ENCODE peak calls at places on chromosomes 5 and 9, in nine cellular contexts. One of them, this sample, is unnamed.

GRCh38 chr5:171264842-171265241 is 44.2 kb upstream of the TLX3 start:
- DNase-seq in esophagus squamous epithelium: no peak
- DNase-seq in transverse colon: no peak
- DNase-seq in heart right ventricle: no peak
- DNase-seq in Panc1: no peak
- DNase-seq in adrenal gland: no peak
- DNase-seq in A549: no peak
- DNase-seq in PC-9: no peak
- DNase-seq in thoracic aorta: no peak
- DNase-seq in this sample: no peak

GRCh38 chr9:135602789-135603481 is 36.4 kb downstream of the GLT6D1 start:
- DNase-seq in esophagus squamous epithelium: no peak
- DNase-seq in adrenal gland: peak; percentile 44
- DNase-seq in PC-9: no peak
- DNase-seq in transverse colon: peak; percentile 47
- DNase-seq in thoracic aorta: no peak
- DNase-seq in Panc1: peak; percentile 45
- DNase-seq in heart right ventricle: no peak
- DNase-seq in A549: peak; percentile 34
- DNase-seq in this sample: peak; percentile 55

GRCh38 chr9:80995759-80996158 is 693.6 kb downstream of the TLE1 start:
- DNase-seq in esophagus squamous epithelium: no peak
- DNase-seq in PC-9: no peak
- DNase-seq in heart right ventricle: no peak
- DNase-seq in Panc1: no peak
- DNase-seq in transverse colon: no peak
- DNase-seq in thoracic aorta: no peak
- DNase-seq in A549: peak; percentile 2
- DNase-seq in adrenal gland: no peak
- DNase-seq in this sample: no peak

GRCh38 chr5:150345716-150346115 is 11.8 kb upstream of the TCOF1 start:
- DNase-seq in transverse colon: no peak
- DNase-seq in esophagus squamous epithelium: no peak
- DNase-seq in PC-9: no peak
- DNase-seq in adrenal gland: no peak
- DNase-seq in Panc1: no peak
- DNase-seq in A549: no peak
- DNase-seq in heart right ventricle: no peak
- DNase-seq in thoracic aorta: no peak
- DNase-seq in this sample: no peak

GRCh38 chr5:84635235-84636055 is 250.8 kb upstream of the EDIL3 start:
- DNase-seq in A549: no peak
- DNase-seq in transverse colon: no peak
- DNase-seq in esophagus squamous epithelium: no peak
- DNase-seq in Panc1: no peak
- DNase-seq in PC-9: no peak
- DNase-seq in adrenal gland: no peak
- DNase-seq in thoracic aorta: no peak
- DNase-seq in heart right ventricle: no peak
- DNase-seq in this sample: no peak

GRCh38 chr5:67969631-67970030 is 245.9 kb upstream of the PIK3R1 start:
- DNase-seq in transverse colon: no peak
- DNase-seq in thoracic aorta: no peak
- DNase-seq in adrenal gland: no peak
- DNase-seq in Panc1: no peak
- DNase-seq in esophagus squamous epithelium: no peak
- DNase-seq in heart right ventricle: no peak
- DNase-seq in A549: no peak
- DNase-seq in PC-9: peak; percentile 51
- DNase-seq in this sample: no peak

GRCh38 chr5:27241564-27242257 is 203.3 kb upstream of the CDH9 start:
- DNase-seq in transverse colon: no peak
- DNase-seq in PC-9: peak; percentile 78
- DNase-seq in thoracic aorta: no peak
- DNase-seq in Panc1: peak; percentile 68
- DNase-seq in heart right ventricle: no peak
- DNase-seq in esophagus squamous epithelium: no peak
- DNase-seq in A549: peak; percentile 59
- DNase-seq in adrenal gland: no peak
- DNase-seq in this sample: no peak

GRCh38 chr9:80061940-80062339 is 490.2 kb downstream of the TLE4 start:
- DNase-seq in adrenal gland: peak; percentile 33
- DNase-seq in A549: peak; percentile 4
- DNase-seq in PC-9: no peak
- DNase-seq in esophagus squamous epithelium: no peak
- DNase-seq in transverse colon: no peak
- DNase-seq in Panc1: no peak
- DNase-seq in thoracic aorta: peak; percentile 16
- DNase-seq in heart right ventricle: no peak
- DNase-seq in this sample: no peak

GRCh38 chr9:130810609-130811136 is 24.4 kb upstream of the ABL1 start:
- DNase-seq in adrenal gland: no peak
- DNase-seq in heart right ventricle: no peak
- DNase-seq in transverse colon: no peak
- DNase-seq in esophagus squamous epithelium: no peak
- DNase-seq in PC-9: no peak
- DNase-seq in Panc1: no peak
- DNase-seq in thoracic aorta: no peak
- DNase-seq in A549: no peak
- DNase-seq in this sample: no peak

GRCh38 chr9:38109601-38110000 is 40.6 kb upstream of the SHB start:
- DNase-seq in PC-9: no peak
- DNase-seq in heart right ventricle: no peak
- DNase-seq in Panc1: no peak
- DNase-seq in A549: no peak
- DNase-seq in transverse colon: no peak
- DNase-seq in thoracic aorta: no peak
- DNase-seq in adrenal gland: no peak
- DNase-seq in esophagus squamous epithelium: no peak
- DNase-seq in this sample: peak; percentile 53

GRCh38 chr5:157286761-157287211 is 20.9 kb downstream of the CYFIP2 start:
- DNase-seq in A549: no peak
- DNase-seq in PC-9: no peak
- DNase-seq in esophagus squamous epithelium: no peak
- DNase-seq in thoracic aorta: no peak
- DNase-seq in transverse colon: no peak
- DNase-seq in adrenal gland: peak; percentile 32
- DNase-seq in heart right ventricle: peak; percentile 52
- DNase-seq in Panc1: no peak
- DNase-seq in this sample: no peak

GRCh38 chr5:61308699-61309098 is 23.4 kb upstream of the ZSWIM6 start:
- DNase-seq in heart right ventricle: no peak
- DNase-seq in adrenal gland: no peak
- DNase-seq in transverse colon: no peak
- DNase-seq in esophagus squamous epithelium: no peak
- DNase-seq in A549: no peak
- DNase-seq in PC-9: peak; percentile 31
- DNase-seq in Panc1: no peak
- DNase-seq in thoracic aorta: no peak
- DNase-seq in this sample: no peak

GRCh38 chr5:146130440-146131045 is 25.2 kb upstream of the PLAC8L1 start:
- DNase-seq in transverse colon: no peak
- DNase-seq in adrenal gland: no peak
- DNase-seq in heart right ventricle: no peak
- DNase-seq in PC-9: no peak
- DNase-seq in esophagus squamous epithelium: no peak
- DNase-seq in A549: peak; percentile 23
- DNase-seq in Panc1: peak; percentile 4
- DNase-seq in thoracic aorta: no peak
- DNase-seq in this sample: no peak

GRCh38 chr5:161411156-161411555 is 135.4 kb downstream of the GABRB2 start:
- DNase-seq in PC-9: no peak
- DNase-seq in esophagus squamous epithelium: no peak
- DNase-seq in Panc1: no peak
- DNase-seq in thoracic aorta: no peak
- DNase-seq in A549: no peak
- DNase-seq in transverse colon: no peak
- DNase-seq in heart right ventricle: no peak
- DNase-seq in adrenal gland: peak; percentile 31
- DNase-seq in this sample: no peak

GRCh38 chr9:36763778-36764177 is 191.1 kb downstream of the MELK start:
- DNase-seq in Panc1: no peak
- DNase-seq in PC-9: no peak
- DNase-seq in adrenal gland: no peak
- DNase-seq in esophagus squamous epithelium: no peak
- DNase-seq in A549: no peak
- DNase-seq in thoracic aorta: no peak
- DNase-seq in transverse colon: no peak
- DNase-seq in heart right ventricle: no peak
- DNase-seq in this sample: no peak

GRCh38 chr9:1042466-1042865 is 7.7 kb upstream of the DMRT2 start:
- DNase-seq in A549: no peak
- DNase-seq in esophagus squamous epithelium: no peak
- DNase-seq in adrenal gland: no peak
- DNase-seq in transverse colon: peak; percentile 34
- DNase-seq in Panc1: no peak
- DNase-seq in heart right ventricle: no peak
- DNase-seq in PC-9: no peak
- DNase-seq in thoracic aorta: no peak
- DNase-seq in this sample: no peak

GRCh38 chr5:6143523-6143922 is 234.8 kb downstream of the MED10 start:
- DNase-seq in PC-9: no peak
- DNase-seq in heart right ventricle: no peak
- DNase-seq in esophagus squamous epithelium: no peak
- DNase-seq in transverse colon: no peak
- DNase-seq in Panc1: no peak
- DNase-seq in A549: no peak
- DNase-seq in thoracic aorta: no peak
- DNase-seq in adrenal gland: no peak
- DNase-seq in this sample: no peak

GRCh38 chr9:100715100-100715379 is 137.2 kb downstream of the CAVIN4 start:
- DNase-seq in transverse colon: no peak
- DNase-seq in thoracic aorta: no peak
- DNase-seq in heart right ventricle: no peak
- DNase-seq in adrenal gland: no peak
- DNase-seq in A549: no peak
- DNase-seq in Panc1: no peak
- DNase-seq in PC-9: no peak
- DNase-seq in esophagus squamous epithelium: no peak
- DNase-seq in this sample: no peak
- H3K4me3 ChIP-seq in transverse colon: no peak overlapping the region
- H3K4me3 ChIP-seq in thoracic aorta: no peak overlapping the region
- H3K4me3 ChIP-seq in heart right ventricle: no peak overlapping the region
- H3K4me3 ChIP-seq in adrenal gland: no peak overlapping the region
- H3K4me3 ChIP-seq in A549: no peak overlapping the region
- H3K4me3 ChIP-seq in Panc1: no peak overlapping the region
- H3K4me3 ChIP-seq in PC-9: no peak overlapping the region
- H3K4me3 ChIP-seq in esophagus squamous epithelium: no peak overlapping the region
- H3K4me3 ChIP-seq in this sample: no peak overlapping the region

GRCh38 chr5:133885566-133885965 is 82.9 kb downstream of the C5orf15 start:
- DNase-seq in thoracic aorta: no peak
- DNase-seq in transverse colon: no peak
- DNase-seq in Panc1: no peak
- DNase-seq in heart right ventricle: no peak
- DNase-seq in PC-9: no peak
- DNase-seq in esophagus squamous epithelium: no peak
- DNase-seq in A549: no peak
- DNase-seq in adrenal gland: no peak
- DNase-seq in this sample: no peak
- H3K27ac ChIP-seq in thoracic aorta: no peak overlapping the region
- H3K27ac ChIP-seq in transverse colon: no peak overlapping the region
- H3K27ac ChIP-seq in Panc1: no peak overlapping the region
- H3K27ac ChIP-seq in heart right ventricle: no peak overlapping the region
- H3K27ac ChIP-seq in PC-9: no peak overlapping the region
- H3K27ac ChIP-seq in esophagus squamous epithelium: no peak overlapping the region
- H3K27ac ChIP-seq in A549: no peak overlapping the region
- H3K27ac ChIP-seq in adrenal gland: no peak overlapping the region
- H3K27ac ChIP-seq in this sample: no peak overlapping the region

GRCh38 chr9:113580041-113580953 is 116.8 kb downstream of the RGS3 start:
- DNase-seq in thoracic aorta: peak; percentile 79
- DNase-seq in esophagus squamous epithelium: peak; percentile 43
- DNase-seq in A549: no peak
- DNase-seq in adrenal gland: peak; percentile 54
- DNase-seq in PC-9: peak; percentile 91
- DNase-seq in transverse colon: peak; percentile 81
- DNase-seq in Panc1: no peak
- DNase-seq in heart right ventricle: peak; percentile 78
- DNase-seq in this sample: peak; percentile 95
- TF ChIP-seq CTCF in thoracic aorta: no peak
- TF ChIP-seq CTCF in esophagus squamous epithelium: no peak
- TF ChIP-seq CTCF in A549: no peak
- TF ChIP-seq CTCF in adrenal gland: no peak
- TF ChIP-seq CTCF in PC-9: no peak
- TF ChIP-seq CTCF in transverse colon: peak; percentile 17
- TF ChIP-seq CTCF in Panc1: no peak
- TF ChIP-seq CTCF in heart right ventricle: no peak
- TF ChIP-seq CTCF in this sample: no peak

GRCh38 chr9:91547076-91547475 is 123.4 kb upstream of the NFIL3 start:
- DNase-seq in PC-9: no peak
- DNase-seq in transverse colon: no peak
- DNase-seq in thoracic aorta: no peak
- DNase-seq in esophagus squamous epithelium: no peak
- DNase-seq in A549: no peak
- DNase-seq in adrenal gland: no peak
- DNase-seq in Panc1: no peak
- DNase-seq in heart right ventricle: no peak
- DNase-seq in this sample: no peak

GRCh38 chr9:91555132-91555531 is 131.5 kb upstream of the NFIL3 start:
- DNase-seq in A549: no peak
- DNase-seq in thoracic aorta: no peak
- DNase-seq in Panc1: no peak
- DNase-seq in adrenal gland: no peak
- DNase-seq in transverse colon: no peak
- DNase-seq in esophagus squamous epithelium: no peak
- DNase-seq in heart right ventricle: no peak
- DNase-seq in PC-9: no peak
- DNase-seq in this sample: no peak

GRCh38 chr9:91546574-91546973 is 122.9 kb upstream of the NFIL3 start:
- DNase-seq in transverse colon: no peak
- DNase-seq in PC-9: no peak
- DNase-seq in adrenal gland: no peak
- DNase-seq in esophagus squamous epithelium: no peak
- DNase-seq in thoracic aorta: no peak
- DNase-seq in Panc1: no peak
- DNase-seq in A549: no peak
- DNase-seq in heart right ventricle: no peak
- DNase-seq in this sample: no peak

DNA sequence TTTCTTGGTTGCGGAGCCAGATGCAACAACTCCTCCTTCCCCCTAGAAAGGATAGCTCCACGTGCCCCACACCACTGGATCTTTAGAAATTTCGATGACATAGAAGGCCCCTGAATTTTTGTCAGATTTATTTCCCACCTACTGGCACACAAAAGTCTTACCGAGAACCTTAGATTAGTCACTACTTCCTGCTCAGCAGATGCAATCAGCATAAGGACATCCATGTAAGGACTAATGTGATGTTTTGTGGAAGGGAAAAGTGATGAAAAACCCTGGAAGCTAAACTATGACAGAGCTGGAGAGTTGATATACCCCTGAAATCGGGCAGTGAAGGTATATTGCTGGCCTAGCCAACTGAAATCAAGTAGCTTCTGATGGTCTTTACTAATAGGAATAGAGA is 125.5 kb upstream of the NFIL3 start:
- DNase-seq in heart right ventricle: no peak
- DNase-seq in esophagus squamous epithelium: no peak
- DNase-seq in transverse colon: no peak
- DNase-seq in adrenal gland: no peak
- DNase-seq in thoracic aorta: no peak
- DNase-seq in Panc1: no peak
- DNase-seq in A549: no peak
- DNase-seq in PC-9: no peak
- DNase-seq in this sample: no peak
- H3K4me3 ChIP-seq in heart right ventricle: no peak overlapping the region
- H3K4me3 ChIP-seq in esophagus squamous epithelium: no peak overlapping the region
- H3K4me3 ChIP-seq in transverse colon: no peak overlapping the region
- H3K4me3 ChIP-seq in adrenal gland: no peak overlapping the region
- H3K4me3 ChIP-seq in thoracic aorta: no peak overlapping the region
- H3K4me3 ChIP-seq in Panc1: no peak overlapping the region
- H3K4me3 ChIP-seq in A549: no peak overlapping the region
- H3K4me3 ChIP-seq in PC-9: no peak overlapping the region
- H3K4me3 ChIP-seq in this sample: no peak overlapping the region

This sample was measured in coronary artery.